ENCODE peak calls at places on chromosomes 12 and 14, in six cellular contexts. One of them, this sample, is unnamed.

GRCh38 chr14:95260537-95261440 is 58.9 kb downstream of the CLMN start:
- DNase-seq in AG09319: no peak
- DNase-seq in right lobe of liver: no peak
- DNase-seq in gastrocnemius medialis: no peak
- DNase-seq in brain microvascular endothelial cell: peak; percentile 85
- DNase-seq in omental fat pad: no peak
- DNase-seq in this sample: peak; percentile 53

GRCh38 chr14:58060077-58060476 is 91.9 kb downstream of the ARMH4 start:
- DNase-seq in right lobe of liver: no peak
- DNase-seq in brain microvascular endothelial cell: no peak
- DNase-seq in AG09319: no peak
- DNase-seq in gastrocnemius medialis: no peak
- DNase-seq in omental fat pad: no peak
- DNase-seq in this sample: no peak

GRCh38 chr12:65902504-65902903 is 78.2 kb downstream of the HMGA2 start:
- DNase-seq in right lobe of liver: no peak
- DNase-seq in AG09319: no peak
- DNase-seq in gastrocnemius medialis: no peak
- DNase-seq in brain microvascular endothelial cell: peak; percentile 65
- DNase-seq in omental fat pad: no peak
- DNase-seq in this sample: no peak

GRCh38 chr14:28382460-28383220 is 383.9 kb upstream of the FOXG1 start:
- DNase-seq in gastrocnemius medialis: no peak
- DNase-seq in AG09319: no peak
- DNase-seq in brain microvascular endothelial cell: peak; percentile 45
- DNase-seq in right lobe of liver: no peak
- DNase-seq in omental fat pad: no peak
- DNase-seq in this sample: no peak

GRCh38 chr12:126038434-126038833 is 973.2 kb downstream of the AACS start:
- DNase-seq in gastrocnemius medialis: no peak
- DNase-seq in right lobe of liver: no peak
- DNase-seq in omental fat pad: no peak
- DNase-seq in AG09319: no peak
- DNase-seq in brain microvascular endothelial cell: no peak
- DNase-seq in this sample: no peak

GRCh38 chr14:82345149-82345548 is 811.5 kb upstream of the SEL1L start:
- DNase-seq in AG09319: no peak
- DNase-seq in right lobe of liver: no peak
- DNase-seq in brain microvascular endothelial cell: no peak
- DNase-seq in gastrocnemius medialis: no peak
- DNase-seq in omental fat pad: no peak
- DNase-seq in this sample: no peak

GRCh38 chr14:35402323-35403084 is 2.0 kb downstream of the NFKBIA start:
- DNase-seq in right lobe of liver: peak; percentile 59
- DNase-seq in brain microvascular endothelial cell: no peak
- DNase-seq in AG09319: no peak
- DNase-seq in omental fat pad: no peak
- DNase-seq in gastrocnemius medialis: peak; percentile 29
- DNase-seq in this sample: peak; percentile 68

GRCh38 chr12:107622005-107622404 is 63.6 kb upstream of the PWP1 start:
- DNase-seq in right lobe of liver: no peak
- DNase-seq in gastrocnemius medialis: no peak
- DNase-seq in AG09319: no peak
- DNase-seq in omental fat pad: no peak
- DNase-seq in brain microvascular endothelial cell: peak; percentile 20
- DNase-seq in this sample: peak; percentile 30

GRCh38 chr12:10030446-10030845 is at the start of gene CLEC9A:
- DNase-seq in right lobe of liver: no peak
- DNase-seq in AG09319: no peak
- DNase-seq in brain microvascular endothelial cell: no peak
- DNase-seq in gastrocnemius medialis: no peak
- DNase-seq in omental fat pad: no peak
- DNase-seq in this sample: no peak

GRCh38 chr14:102155150-102155549 is 15.5 kb downstream of the WDR20 start:
- DNase-seq in gastrocnemius medialis: no peak
- DNase-seq in AG09319: no peak
- DNase-seq in omental fat pad: no peak
- DNase-seq in brain microvascular endothelial cell: peak; percentile 16
- DNase-seq in right lobe of liver: no peak
- DNase-seq in this sample: no peak

GRCh38 chr14:23406244-23406643 is 1.8 kb downstream of the MYH6 start:
- DNase-seq in gastrocnemius medialis: no peak
- DNase-seq in brain microvascular endothelial cell: no peak
- DNase-seq in omental fat pad: no peak
- DNase-seq in right lobe of liver: no peak
- DNase-seq in AG09319: no peak
- DNase-seq in this sample: no peak

DNA sequence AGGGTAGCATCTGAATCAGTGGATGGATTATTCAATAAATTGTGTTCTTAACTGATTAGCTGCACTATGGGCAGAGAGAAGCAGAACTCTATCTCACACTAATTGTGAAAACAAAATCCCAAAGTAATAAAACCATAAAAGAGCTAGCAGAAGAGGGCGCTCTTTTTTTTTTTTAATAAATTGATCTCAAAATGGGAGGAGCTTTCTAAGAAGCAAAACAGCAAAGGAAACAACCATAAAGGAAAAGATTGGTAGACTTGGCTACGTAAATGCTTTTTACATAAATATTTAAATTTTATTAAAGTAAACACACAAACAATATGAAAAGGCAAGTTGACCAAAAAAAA is 1.5 kb upstream of the TM7SF3 start:
- DNase-seq in brain microvascular endothelial cell: no peak
- DNase-seq in right lobe of liver: no peak
- DNase-seq in AG09319: no peak
- DNase-seq in gastrocnemius medialis: no peak
- DNase-seq in omental fat pad: no peak
- DNase-seq in this sample: no peak
- TF ChIP-seq CTCF in brain microvascular endothelial cell: no peak
- TF ChIP-seq CTCF in right lobe of liver: peak; percentile 52
- TF ChIP-seq CTCF in AG09319: peak; percentile 28
- TF ChIP-seq CTCF in gastrocnemius medialis: no peak
- TF ChIP-seq CTCF in omental fat pad: no peak
- TF ChIP-seq CTCF in this sample: peak; percentile 61

GRCh38 chr12:75550906-75551305 is 39.5 kb upstream of the KRR1 start:
- DNase-seq in AG09319: no peak
- DNase-seq in omental fat pad: no peak
- DNase-seq in brain microvascular endothelial cell: no peak
- DNase-seq in gastrocnemius medialis: no peak
- DNase-seq in right lobe of liver: no peak
- DNase-seq in this sample: no peak

GRCh38 chr12:75553398-75553797 is 42.0 kb upstream of the KRR1 start:
- DNase-seq in AG09319: no peak
- DNase-seq in right lobe of liver: no peak
- DNase-seq in omental fat pad: no peak
- DNase-seq in gastrocnemius medialis: no peak
- DNase-seq in brain microvascular endothelial cell: no peak
- DNase-seq in this sample: no peak

GRCh38 chr12:75549989-75550388 is 38.6 kb upstream of the KRR1 start:
- DNase-seq in gastrocnemius medialis: no peak
- DNase-seq in right lobe of liver: no peak
- DNase-seq in brain microvascular endothelial cell: no peak
- DNase-seq in AG09319: no peak
- DNase-seq in omental fat pad: no peak
- DNase-seq in this sample: no peak

GRCh38 chr12:75550401-75550851 is 39.0 kb upstream of the KRR1 start:
- DNase-seq in AG09319: no peak
- DNase-seq in brain microvascular endothelial cell: no peak
- DNase-seq in right lobe of liver: no peak
- DNase-seq in gastrocnemius medialis: no peak
- DNase-seq in omental fat pad: no peak
- DNase-seq in this sample: no peak

GRCh38 chr12:75551477-75551876 is 40.1 kb upstream of the KRR1 start:
- DNase-seq in right lobe of liver: no peak
- DNase-seq in gastrocnemius medialis: no peak
- DNase-seq in brain microvascular endothelial cell: no peak
- DNase-seq in omental fat pad: no peak
- DNase-seq in AG09319: no peak
- DNase-seq in this sample: no peak
- TF ChIP-seq CTCF in right lobe of liver: no peak
- TF ChIP-seq CTCF in gastrocnemius medialis: no peak
- TF ChIP-seq CTCF in brain microvascular endothelial cell: no peak
- TF ChIP-seq CTCF in omental fat pad: no peak
- TF ChIP-seq CTCF in AG09319: no peak
- TF ChIP-seq CTCF in this sample: no peak

GRCh38 chr12:132190834-132191500 is 46.7 kb downstream of the NOC4L start:
- DNase-seq in gastrocnemius medialis: no peak
- DNase-seq in right lobe of liver: no peak
- DNase-seq in omental fat pad: no peak
- DNase-seq in brain microvascular endothelial cell: no peak
- DNase-seq in AG09319: no peak
- DNase-seq in this sample: no peak
- TF ChIP-seq CTCF in gastrocnemius medialis: no peak
- TF ChIP-seq CTCF in right lobe of liver: no peak
- TF ChIP-seq CTCF in omental fat pad: no peak
- TF ChIP-seq CTCF in brain microvascular endothelial cell: no peak
- TF ChIP-seq CTCF in AG09319: no peak
- TF ChIP-seq CTCF in this sample: no peak

GRCh38 chr12:51850933-51851244 is 2.4 kb upstream of the FIGNL2 start:
- DNase-seq in gastrocnemius medialis: no peak
- DNase-seq in brain microvascular endothelial cell: no peak
- DNase-seq in right lobe of liver: no peak
- DNase-seq in omental fat pad: no peak
- DNase-seq in AG09319: no peak
- DNase-seq in this sample: no peak

GRCh38 chr12:51850081-51850932 is 1.8 kb upstream of the FIGNL2 start:
- DNase-seq in AG09319: no peak
- DNase-seq in omental fat pad: no peak
- DNase-seq in right lobe of liver: no peak
- DNase-seq in brain microvascular endothelial cell: no peak
- DNase-seq in gastrocnemius medialis: no peak
- DNase-seq in this sample: no peak

GRCh38 chr12:51846911-51847829 is 1.3 kb downstream of the FIGNL2 start:
- DNase-seq in omental fat pad: no peak
- DNase-seq in right lobe of liver: no peak
- DNase-seq in brain microvascular endothelial cell: no peak
- DNase-seq in gastrocnemius medialis: no peak
- DNase-seq in AG09319: no peak
- DNase-seq in this sample: peak; percentile 65

GRCh38 chr12:51847830-51848727 is at the start of gene FIGNL2:
- DNase-seq in AG09319: no peak
- DNase-seq in gastrocnemius medialis: no peak
- DNase-seq in brain microvascular endothelial cell: no peak
- DNase-seq in omental fat pad: no peak
- DNase-seq in right lobe of liver: no peak
- DNase-seq in this sample: no peak

GRCh38 chr12:51848843-51849735 is 571 bp upstream of the FIGNL2 start:
- DNase-seq in brain microvascular endothelial cell: no peak
- DNase-seq in AG09319: no peak
- DNase-seq in omental fat pad: no peak
- DNase-seq in gastrocnemius medialis: no peak
- DNase-seq in right lobe of liver: peak; percentile 65
- DNase-seq in this sample: no peak
- TF ChIP-seq CTCF in brain microvascular endothelial cell: no peak
- TF ChIP-seq CTCF in AG09319: no peak
- TF ChIP-seq CTCF in omental fat pad: no peak
- TF ChIP-seq CTCF in gastrocnemius medialis: no peak
- TF ChIP-seq CTCF in right lobe of liver: peak; percentile 16
- TF ChIP-seq CTCF in this sample: no peak